ENCODE peak calls at places on chromosomes 7 and 10, in six cellular contexts. B is posterior vena cava; O is stimulated activated CD8-positive, alpha-beta memory T cell treated with anti-CD3 and anti-CD28 coated beads, Interleukin-4, amount 100 ng/mL, for 1 hour; U is NB4; L is fibroblast of the conjunctiva; J is lower lobe of right lung. S is an unnamed sample.
A peak's percentile ranks its signal among the peaks of the same experiment; 100 is the strongest.

GRCh38 chr7:47577351-47577919 is 4.5 kb downstream of the TNS3 start:
- DNase-seq in B (no peak), O (no peak), U (no peak), L (no peak), J (no peak), S (no peak)

GRCh38 chr7:50712527-50713356 is 70.0 kb downstream of the GRB10 start:
- DNase-seq in B (no peak), O (no peak), U (no peak), L (no peak), J (no peak), S (no peak)

GRCh38 chr7:20385121-20385520 is 54.4 kb downstream of the ITGB8 start:
- DNase-seq in B (no peak), O (no peak), U (no peak), L (no peak), J (no peak), S (no peak)

GRCh38 chr7:79528421-79528820 is 75.0 kb upstream of the MAGI2 start:
- DNase-seq in B (no peak), O (no peak), U (peak; percentile 19), L (no peak), J (no peak), S (no peak)

GRCh38 chr10:60209874-60210584 is 179.6 kb downstream of the ANK3 start:
- DNase-seq in B (no peak), O (no peak), U (no peak), L (no peak), J (no peak), S (no peak)

GRCh38 chr7:20306499-20306946 is 24.2 kb upstream of the ITGB8 start:
- DNase-seq in B (no peak), O (no peak), U (no peak), L (no peak), J (no peak), S (no peak)

GRCh38 chr10:43078175-43078985 is 1.5 kb downstream of the RET start:
- DNase-seq in B (no peak), O (no peak), U (peak; percentile 60), L (no peak), J (no peak), S (no peak)

GRCh38 chr10:64873959-64874358 is 1352.8 kb downstream of the REEP3 start:
- DNase-seq in B (no peak), O (no peak), U (no peak), L (no peak), J (no peak), S (no peak)

GRCh38 chr10:13528138-13528874 is 508 bp downstream of the BEND7 start:
- DNase-seq in B (no peak), O (no peak), U (no peak), L (no peak), J (no peak), S (no peak)

GRCh38 chr7:138449580-138449979 is 10.5 kb upstream of the TRIM24 start:
- DNase-seq in B (no peak), O (no peak), U (peak; percentile 56), L (no peak), J (no peak), S (no peak)

GRCh38 chr10:42999385-43000020 is 77.4 kb upstream of the RET start:
- DNase-seq in B (peak; percentile 70), O (no peak), U (no peak), L (no peak), J (no peak), S (no peak)

GRCh38 chr10:1107004-1107403 is 50.8 kb downstream of the WDR37 start:
- DNase-seq in B (no peak), O (no peak), U (no peak), L (no peak), J (no peak), S (no peak)

GRCh38 chr7:139645572-139646523 is 122.4 kb downstream of the CLEC2L start:
- DNase-seq in B (peak; percentile 92), O (peak; percentile 76), U (peak; percentile 94), L (peak; percentile 80), J (peak; percentile 77), S (peak; percentile 56)

GRCh38 chr7:12939694-12940093 is 252.3 kb downstream of the ARL4A start:
- DNase-seq in B (no peak), O (no peak), U (no peak), L (no peak), J (no peak), S (no peak)